ENCODE peak calls at places on chromosomes 13 and 19, in six cellular contexts. One of them, this sample, is unnamed. For H3K4me1, the result is how much of the 10 kb centered on the place peaks cover.

GRCh38 chr13:23709521-23709920 is 139.3 kb downstream of the TNFRSF19 start:
- DNase-seq in HCT116: no peak
- DNase-seq in CD8-positive, alpha-beta T cell: no peak
- DNase-seq in mucosa of descending colon: no peak
- DNase-seq in fibroblast of lung: no peak
- DNase-seq in CD4-positive, alpha-beta memory T cell: no peak
- DNase-seq in this sample: no peak

GRCh38 chr19:20969498-20969897 is 46.4 kb downstream of the ZNF85 start:
- DNase-seq in mucosa of descending colon: no peak
- DNase-seq in CD4-positive, alpha-beta memory T cell: no peak
- DNase-seq in CD8-positive, alpha-beta T cell: no peak
- DNase-seq in fibroblast of lung: no peak
- DNase-seq in HCT116: peak
- DNase-seq in this sample: no peak

GRCh38 chr19:20165971-20166592 is 932 bp upstream of the ZNF486 start:
- DNase-seq in CD4-positive, alpha-beta memory T cell: no peak
- DNase-seq in CD8-positive, alpha-beta T cell: no peak
- DNase-seq in HCT116: no peak
- DNase-seq in mucosa of descending colon: no peak
- DNase-seq in fibroblast of lung: no peak
- DNase-seq in this sample: no peak

GRCh38 chr19:41327499-41328156 is 17.7 kb downstream of the CCDC97 start:
- DNase-seq in HCT116: no peak
- DNase-seq in mucosa of descending colon: peak
- DNase-seq in CD8-positive, alpha-beta T cell: peak
- DNase-seq in CD4-positive, alpha-beta memory T cell: peak
- DNase-seq in fibroblast of lung: peak
- DNase-seq in this sample: peak

GRCh38 chr13:21925720-21926119 is 254.8 kb downstream of the FGF9 start:
- DNase-seq in HCT116: no peak
- DNase-seq in fibroblast of lung: no peak
- DNase-seq in CD8-positive, alpha-beta T cell: no peak
- DNase-seq in mucosa of descending colon: no peak
- DNase-seq in CD4-positive, alpha-beta memory T cell: no peak
- DNase-seq in this sample: peak

GRCh38 chr19:17757125-17757524 is 5.8 kb downstream of the FCHO1 start:
- DNase-seq in fibroblast of lung: peak
- DNase-seq in CD4-positive, alpha-beta memory T cell: no peak
- DNase-seq in CD8-positive, alpha-beta T cell: no peak
- DNase-seq in HCT116: no peak
- DNase-seq in mucosa of descending colon: no peak
- DNase-seq in this sample: no peak

GRCh38 chr13:31807090-31807541 is 67.8 kb downstream of the RXFP2 start:
- DNase-seq in fibroblast of lung: peak
- DNase-seq in CD4-positive, alpha-beta memory T cell: peak
- DNase-seq in CD8-positive, alpha-beta T cell: no peak
- DNase-seq in HCT116: no peak
- DNase-seq in mucosa of descending colon: no peak
- DNase-seq in this sample: no peak

GRCh38 chr13:73274147-73274546 is 215.3 kb downstream of the KLF5 start:
- DNase-seq in HCT116: no peak
- DNase-seq in CD4-positive, alpha-beta memory T cell: no peak
- DNase-seq in mucosa of descending colon: no peak
- DNase-seq in CD8-positive, alpha-beta T cell: no peak
- DNase-seq in fibroblast of lung: peak
- DNase-seq in this sample: no peak

GRCh38 chr19:40519352-40520322 is 52.8 kb downstream of the SPTBN4 start:
- DNase-seq in HCT116: no peak
- DNase-seq in CD4-positive, alpha-beta memory T cell: no peak
- DNase-seq in CD8-positive, alpha-beta T cell: no peak
- DNase-seq in fibroblast of lung: peak
- DNase-seq in mucosa of descending colon: no peak
- DNase-seq in this sample: peak

GRCh38 chr19:52662631-52663030 is 24.5 kb upstream of the ZNF83 start:
- DNase-seq in fibroblast of lung: peak
- DNase-seq in HCT116: peak
- DNase-seq in CD4-positive, alpha-beta memory T cell: no peak
- DNase-seq in mucosa of descending colon: no peak
- DNase-seq in CD8-positive, alpha-beta T cell: no peak
- DNase-seq in this sample: no peak

GRCh38 chr19:1076951-1077350 is 10.0 kb downstream of the ARHGAP45 start:
- DNase-seq in CD8-positive, alpha-beta T cell: peak
- DNase-seq in CD4-positive, alpha-beta memory T cell: peak
- DNase-seq in HCT116: no peak
- DNase-seq in fibroblast of lung: no peak
- DNase-seq in mucosa of descending colon: peak
- DNase-seq in this sample: no peak

GRCh38 chr19:15022752-15023151 is 26.5 kb upstream of the CASP14 start:
- DNase-seq in fibroblast of lung: no peak
- DNase-seq in CD4-positive, alpha-beta memory T cell: no peak
- DNase-seq in mucosa of descending colon: no peak
- DNase-seq in CD8-positive, alpha-beta T cell: no peak
- DNase-seq in HCT116: no peak
- DNase-seq in this sample: peak

GRCh38 chr13:77386880-77387606 is 60.1 kb upstream of the MYCBP2 start:
- DNase-seq in fibroblast of lung: peak
- DNase-seq in CD4-positive, alpha-beta memory T cell: no peak
- DNase-seq in CD8-positive, alpha-beta T cell: no peak
- DNase-seq in mucosa of descending colon: no peak
- DNase-seq in HCT116: no peak
- DNase-seq in this sample: no peak

GRCh38 chr19:11197291-11198174 is at the start of gene KANK2:
- DNase-seq in fibroblast of lung: peak
- DNase-seq in mucosa of descending colon: peak
- DNase-seq in CD8-positive, alpha-beta T cell: peak
- DNase-seq in CD4-positive, alpha-beta memory T cell: peak
- DNase-seq in HCT116: peak
- DNase-seq in this sample: peak

GRCh38 chr13:48571121-48571901 is 38.4 kb upstream of the RCBTB2 start:
- DNase-seq in mucosa of descending colon: no peak
- DNase-seq in HCT116: no peak
- DNase-seq in fibroblast of lung: peak
- DNase-seq in CD8-positive, alpha-beta T cell: no peak
- DNase-seq in CD4-positive, alpha-beta memory T cell: no peak
- DNase-seq in this sample: no peak

GRCh38 chr19:38970664-38971532 is 4.6 kb downstream of the FBXO17 start:
- DNase-seq in CD8-positive, alpha-beta T cell: no peak
- DNase-seq in fibroblast of lung: no peak
- DNase-seq in HCT116: no peak
- DNase-seq in CD4-positive, alpha-beta memory T cell: no peak
- DNase-seq in mucosa of descending colon: no peak
- DNase-seq in this sample: no peak

GRCh38 chr13:92573467-92574057 is 653.0 kb upstream of the GPC6 start:
- DNase-seq in CD4-positive, alpha-beta memory T cell: no peak
- DNase-seq in CD8-positive, alpha-beta T cell: no peak
- DNase-seq in fibroblast of lung: peak
- DNase-seq in mucosa of descending colon: no peak
- DNase-seq in HCT116: no peak
- DNase-seq in this sample: peak

GRCh38 chr19:6678690-6679109 is 8.7 kb upstream of the TNFSF14 start:
- DNase-seq in CD8-positive, alpha-beta T cell: no peak
- DNase-seq in fibroblast of lung: peak
- DNase-seq in mucosa of descending colon: no peak
- DNase-seq in HCT116: no peak
- DNase-seq in CD4-positive, alpha-beta memory T cell: no peak
- DNase-seq in this sample: no peak

GRCh38 chr13:33206425-33206824 is 79.1 kb downstream of the STARD13 start:
- DNase-seq in CD4-positive, alpha-beta memory T cell: no peak
- DNase-seq in HCT116: no peak
- DNase-seq in mucosa of descending colon: no peak
- DNase-seq in CD8-positive, alpha-beta T cell: no peak
- DNase-seq in fibroblast of lung: peak
- DNase-seq in this sample: no peak

GRCh38 chr13:33206945-33207615 is 78.5 kb downstream of the STARD13 start:
- DNase-seq in fibroblast of lung: no peak
- DNase-seq in HCT116: no peak
- DNase-seq in mucosa of descending colon: no peak
- DNase-seq in CD4-positive, alpha-beta memory T cell: no peak
- DNase-seq in CD8-positive, alpha-beta T cell: no peak
- DNase-seq in this sample: no peak

GRCh38 chr13:33207616-33207964 is 78.0 kb downstream of the STARD13 start:
- DNase-seq in fibroblast of lung: peak
- DNase-seq in CD8-positive, alpha-beta T cell: no peak
- DNase-seq in mucosa of descending colon: no peak
- DNase-seq in HCT116: no peak
- DNase-seq in CD4-positive, alpha-beta memory T cell: no peak
- DNase-seq in this sample: no peak

GRCh38 chr13:33205804-33206221 is 79.7 kb downstream of the STARD13 start:
- DNase-seq in CD4-positive, alpha-beta memory T cell: no peak
- DNase-seq in HCT116: no peak
- DNase-seq in fibroblast of lung: peak
- DNase-seq in mucosa of descending colon: no peak
- DNase-seq in CD8-positive, alpha-beta T cell: no peak
- DNase-seq in this sample: peak

DNA sequence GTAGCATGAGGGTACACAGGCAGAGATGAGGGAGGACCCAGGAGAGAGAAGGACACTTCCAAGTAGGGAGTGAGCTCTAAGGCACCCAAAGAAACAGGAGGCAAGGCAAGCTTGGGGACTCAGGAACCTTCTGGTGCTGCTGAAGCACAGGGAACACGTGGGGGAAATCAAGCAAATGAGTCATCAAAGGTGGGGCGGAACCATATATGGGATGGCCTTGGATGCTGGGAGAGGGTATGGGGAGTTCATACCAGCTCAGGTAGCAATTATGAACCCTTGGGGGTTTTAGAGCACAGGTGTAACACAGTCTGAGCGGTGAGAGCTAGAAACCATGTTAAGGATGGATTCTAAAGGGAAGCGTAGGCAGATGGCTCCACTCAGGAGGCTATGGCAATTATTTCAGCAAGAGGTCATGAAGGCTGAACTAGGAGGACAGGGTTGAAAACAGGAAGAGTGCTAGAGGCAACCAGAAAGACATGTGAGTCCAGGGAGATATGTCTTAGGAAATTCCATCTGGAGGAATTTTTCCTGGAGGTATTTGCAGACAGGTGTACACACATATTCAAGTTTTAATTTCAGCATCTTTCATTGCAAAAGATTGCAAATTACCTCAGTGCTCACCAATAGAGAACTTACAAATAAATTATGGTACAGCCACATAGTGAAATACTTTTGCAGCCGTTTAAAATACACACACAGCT is 77.1 kb downstream of the STARD13 start:
- DNase-seq in fibroblast of lung: no peak
- DNase-seq in CD8-positive, alpha-beta T cell: no peak
- DNase-seq in mucosa of descending colon: no peak
- DNase-seq in CD4-positive, alpha-beta memory T cell: no peak
- DNase-seq in HCT116: no peak
- DNase-seq in this sample: no peak
- H3K4me1 ChIP-seq in fibroblast of lung: under half
- H3K4me1 ChIP-seq in CD8-positive, alpha-beta T cell: under half
- H3K4me1 ChIP-seq in mucosa of descending colon: under half
- H3K4me1 ChIP-seq in CD4-positive, alpha-beta memory T cell: under half
- H3K4me1 ChIP-seq in HCT116: under half
- H3K4me1 ChIP-seq in this sample: under half

GRCh38 chr19:56117889-56118288 is 3.2 kb downstream of the ZNF787 start:
- DNase-seq in HCT116: no peak
- DNase-seq in mucosa of descending colon: no peak
- DNase-seq in CD4-positive, alpha-beta memory T cell: no peak
- DNase-seq in CD8-positive, alpha-beta T cell: no peak
- DNase-seq in fibroblast of lung: no peak
- DNase-seq in this sample: no peak

GRCh38 chr19:56117376-56117884 is 3.7 kb downstream of the ZNF787 start:
- DNase-seq in CD4-positive, alpha-beta memory T cell: no peak
- DNase-seq in HCT116: no peak
- DNase-seq in CD8-positive, alpha-beta T cell: no peak
- DNase-seq in fibroblast of lung: no peak
- DNase-seq in mucosa of descending colon: no peak
- DNase-seq in this sample: no peak

GRCh38 chr19:56114711-56115110 is 6.4 kb downstream of the ZNF787 start:
- DNase-seq in mucosa of descending colon: no peak
- DNase-seq in fibroblast of lung: no peak
- DNase-seq in HCT116: no peak
- DNase-seq in CD4-positive, alpha-beta memory T cell: no peak
- DNase-seq in CD8-positive, alpha-beta T cell: no peak
- DNase-seq in this sample: no peak

GRCh38 chr19:56115490-56115889 is 5.6 kb downstream of the ZNF787 start:
- DNase-seq in HCT116: no peak
- DNase-seq in fibroblast of lung: no peak
- DNase-seq in mucosa of descending colon: no peak
- DNase-seq in CD8-positive, alpha-beta T cell: no peak
- DNase-seq in CD4-positive, alpha-beta memory T cell: no peak
- DNase-seq in this sample: no peak

GRCh38 chr19:56116606-56117005 is 4.5 kb downstream of the ZNF787 start:
- DNase-seq in HCT116: no peak
- DNase-seq in CD8-positive, alpha-beta T cell: no peak
- DNase-seq in mucosa of descending colon: no peak
- DNase-seq in CD4-positive, alpha-beta memory T cell: no peak
- DNase-seq in fibroblast of lung: no peak
- DNase-seq in this sample: no peak
- H3K4me1 ChIP-seq in HCT116: under half
- H3K4me1 ChIP-seq in CD8-positive, alpha-beta T cell: under half
- H3K4me1 ChIP-seq in mucosa of descending colon: half or more
- H3K4me1 ChIP-seq in CD4-positive, alpha-beta memory T cell: under half
- H3K4me1 ChIP-seq in fibroblast of lung: under half
- H3K4me1 ChIP-seq in this sample: under half

GRCh38 chr13:49616688-49617065 is 11.6 kb upstream of the ARL11 start:
- DNase-seq in mucosa of descending colon: no peak
- DNase-seq in CD8-positive, alpha-beta T cell: no peak
- DNase-seq in CD4-positive, alpha-beta memory T cell: no peak
- DNase-seq in HCT116: no peak
- DNase-seq in fibroblast of lung: no peak
- DNase-seq in this sample: no peak
- H3K4me1 ChIP-seq in mucosa of descending colon: under half
- H3K4me1 ChIP-seq in CD8-positive, alpha-beta T cell: under half
- H3K4me1 ChIP-seq in CD4-positive, alpha-beta memory T cell: under half
- H3K4me1 ChIP-seq in HCT116: under half
- H3K4me1 ChIP-seq in fibroblast of lung: under half
- H3K4me1 ChIP-seq in this sample: under half

DNA sequence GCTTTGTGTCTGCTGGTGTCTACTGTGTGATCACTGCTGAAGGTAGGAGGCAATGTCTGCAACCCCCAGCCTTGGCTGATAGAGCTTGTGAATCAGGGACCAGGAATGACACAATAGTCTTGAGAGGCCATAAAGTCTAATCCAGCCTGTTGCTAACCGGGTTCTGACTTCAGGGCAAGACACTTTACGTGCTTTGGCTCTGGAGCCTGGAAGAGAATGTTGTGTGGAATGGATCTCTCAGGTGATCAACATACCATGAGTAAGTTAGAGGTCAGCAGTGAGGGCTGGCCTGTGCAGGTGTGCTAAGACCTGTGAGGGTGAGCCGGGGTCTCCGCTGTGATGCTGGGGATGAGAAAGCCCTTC is 5.6 kb downstream of the COL4A2 start:
- DNase-seq in mucosa of descending colon: no peak
- DNase-seq in HCT116: no peak
- DNase-seq in fibroblast of lung: peak
- DNase-seq in CD8-positive, alpha-beta T cell: no peak
- DNase-seq in CD4-positive, alpha-beta memory T cell: no peak
- DNase-seq in this sample: no peak
- H3K4me1 ChIP-seq in mucosa of descending colon: under half
- H3K4me1 ChIP-seq in HCT116: under half
- H3K4me1 ChIP-seq in fibroblast of lung: under half
- H3K4me1 ChIP-seq in CD8-positive, alpha-beta T cell: under half
- H3K4me1 ChIP-seq in CD4-positive, alpha-beta memory T cell: under half
- H3K4me1 ChIP-seq in this sample: under half

DNA sequence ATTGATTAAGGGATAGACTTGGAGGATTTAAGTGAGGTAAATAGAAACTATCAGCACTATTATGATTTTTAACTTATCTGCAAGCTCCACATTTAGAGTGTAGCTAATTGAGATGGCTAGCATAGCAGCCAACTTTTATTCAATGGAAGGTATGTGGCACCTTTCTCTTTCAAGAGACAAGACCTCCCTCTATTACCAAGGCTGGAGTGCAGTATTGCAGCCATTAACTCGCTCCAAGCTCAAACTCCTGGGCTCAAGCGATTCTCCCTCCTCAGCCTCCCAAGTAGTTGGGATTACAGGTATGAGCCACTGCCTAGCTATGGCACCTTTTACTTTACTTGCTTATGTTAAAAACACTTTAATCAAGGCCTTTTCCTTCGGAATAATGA is 8.2 kb downstream of the TPT1 start:
- DNase-seq in mucosa of descending colon: no peak
- DNase-seq in HCT116: no peak
- DNase-seq in CD8-positive, alpha-beta T cell: no peak
- DNase-seq in CD4-positive, alpha-beta memory T cell: no peak
- DNase-seq in fibroblast of lung: no peak
- DNase-seq in this sample: peak
- H3K4me1 ChIP-seq in mucosa of descending colon: under half
- H3K4me1 ChIP-seq in HCT116: half or more
- H3K4me1 ChIP-seq in CD8-positive, alpha-beta T cell: half or more
- H3K4me1 ChIP-seq in CD4-positive, alpha-beta memory T cell: half or more
- H3K4me1 ChIP-seq in fibroblast of lung: under half
- H3K4me1 ChIP-seq in this sample: under half

This sample was measured in GM23338.